ENCODE peak calls at places on chromosomes 6 and 20, in four cellular contexts. F is colonic mucosa, R is adrenal gland, J is GM23338. K is an unnamed sample.

GRCh38 chr6:5695260-5696245 is 311.2 kb downstream of the NRN1 start:
- DNase-seq in F (peak), R (no peak), J (no peak), K (no peak)

GRCh38 chr6:134873500-134874388 is 76.2 kb downstream of the ALDH8A1 start:
- DNase-seq in F (no peak), R (no peak), J (no peak), K (no peak)

GRCh38 chr20:54166987-54167662 is 6.7 kb downstream of the CYP24A1 start:
- DNase-seq in F (no peak), R (no peak), J (no peak), K (no peak)

GRCh38 chr6:155417454-155417853 is 38.2 kb downstream of the NOX3 start:
- DNase-seq in F (no peak), R (no peak), J (no peak), K (no peak)

GRCh38 chr6:85798934-85799490 is 156.3 kb upstream of the SYNCRIP start:
- DNase-seq in F (no peak), R (no peak), J (peak), K (no peak)

GRCh38 chr6:1552296-1552761 is 57.4 kb upstream of the FOXC1 start:
- DNase-seq in F (no peak), R (no peak), J (peak), K (no peak)

GRCh38 chr6:154621611-154622010 is 111.1 kb upstream of the CNKSR3 start:
- DNase-seq in F (no peak), R (no peak), J (no peak), K (no peak)

GRCh38 chr6:46757206-46757564 is 10.5 kb downstream of the ANKRD66 start:
- DNase-seq in F (no peak), R (no peak), J (no peak), K (no peak)

GRCh38 chr6:11235062-11235461 is 2.6 kb upstream of the NEDD9 start:
- DNase-seq in F (no peak), R (no peak), J (no peak), K (no peak)

GRCh38 chr6:31794866-31795615 is 511 bp downstream of the VARS1 start:
- DNase-seq in F (no peak), R (no peak), J (peak), K (peak)

GRCh38 chr20:51275816-51276215 is 252.9 kb upstream of the KCNG1 start:
- DNase-seq in F (no peak), R (no peak), J (no peak), K (no peak)

GRCh38 chr6:25130518-25130917 is 148.7 kb upstream of the CARMIL1 start:
- DNase-seq in F (no peak), R (no peak), J (no peak), K (no peak)

GRCh38 chr6:30687659-30688431 is 1.4 kb upstream of the PPP1R18 start:
- DNase-seq in F (peak), R (no peak), J (peak), K (no peak)
- TF ChIP-seq CTCF in F (no peak), R (no peak), J (no peak), K (no peak)

GRCh38 chr20:25864326-25864970 is 167.8 kb upstream of the ZNF337 start:
- DNase-seq in F (no peak), R (no peak), J (no peak), K (no peak)

GRCh38 chr20:25863536-25864325 is 167.1 kb upstream of the ZNF337 start:
- DNase-seq in F (no peak), R (peak), J (peak), K (peak)

GRCh38 chr20:25864986-25865714 is 168.5 kb upstream of the ZNF337 start:
- DNase-seq in F (no peak), R (no peak), J (no peak), K (no peak)

GRCh38 chr20:25867776-25868649 is 171.4 kb upstream of the ZNF337 start:
- DNase-seq in F (peak), R (peak), J (peak), K (peak)

GRCh38 chr20:25865715-25866656 is 169.3 kb upstream of the ZNF337 start:
- DNase-seq in F (peak), R (peak), J (peak), K (peak)
- H3K4me3 ChIP-seq in F (no peak), R (no peak), J (peak), K (peak)

GRCh38 chr6:128505603-128506002 is 14.8 kb downstream of the PTPRK start:
- DNase-seq in F (no peak), R (no peak), J (no peak), K (no peak)
- H3K27ac ChIP-seq in F (peak), R (no peak), J (no peak), K (no peak)

GRCh38 chr6:170292111-170292777 is 1.4 kb upstream of the DLL1 start:
- DNase-seq in F (no peak), R (no peak), J (peak), K (no peak)
- TF ChIP-seq CTCF in F (no peak), R (no peak), J (no peak), K (no peak)

DNA sequence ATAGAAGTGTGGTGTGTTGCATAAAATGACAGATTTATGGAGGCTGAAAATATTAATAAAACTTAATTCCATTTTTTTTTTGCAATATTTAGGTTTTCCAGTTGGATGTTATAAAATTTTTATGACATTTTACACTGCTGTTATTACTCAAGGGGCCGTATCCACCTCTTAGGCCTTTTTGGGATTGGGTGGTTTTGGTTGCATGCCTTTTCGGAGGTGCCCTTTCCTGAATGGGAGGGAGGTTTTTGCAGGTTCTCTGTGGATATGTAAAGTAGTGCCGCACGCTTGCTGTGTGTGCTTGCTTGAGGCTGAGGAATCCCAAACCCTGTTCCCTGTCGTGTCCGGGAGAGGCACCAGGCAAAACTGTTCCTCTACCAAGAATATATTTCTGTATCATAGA is 6.8 kb downstream of the ARID1B start:
- DNase-seq in F (no peak), R (no peak), J (peak), K (no peak)
- H3K4me3 ChIP-seq in F (no peak), R (no peak), J (peak), K (no peak)

GRCh38 chr6:15404700-15404980 is 158.8 kb downstream of the JARID2 start:
- DNase-seq in F (no peak), R (no peak), J (no peak), K (no peak)

GRCh38 chr6:15401120-15401519 is 155.3 kb downstream of the JARID2 start:
- DNase-seq in F (no peak), R (no peak), J (no peak), K (no peak)

GRCh38 chr6:15402401-15403045 is 156.7 kb downstream of the JARID2 start:
- DNase-seq in F (no peak), R (no peak), J (no peak), K (no peak)

GRCh38 chr6:15401769-15402250 is 155.9 kb downstream of the JARID2 start:
- DNase-seq in F (no peak), R (no peak), J (no peak), K (no peak)

GRCh38 chr6:15403094-15403493 is 157.2 kb downstream of the JARID2 start:
- DNase-seq in F (no peak), R (no peak), J (no peak), K (no peak)
- H3K27ac ChIP-seq in F (no peak), R (no peak), J (peak), K (no peak)